ENCODE peak calls at places on chromosomes 6 and 20, in nine cellular contexts. E is lung, C is transverse colon, L is upper lobe of right lung, W is left lung, A is IMR-90, D is thyroid gland, K is cardiac muscle cell, I is A673. P is an unnamed sample.

GRCh38 chr6:100454571-100455229 is 10.0 kb downstream of the SIM1 start:
- DNase-seq in E (no peak), C (no peak), L (no peak), W (no peak), A (no peak), D (no peak), K (no peak), I (no peak), P (no peak)

GRCh38 chr6:33622456-33623431 is 1.6 kb downstream of the ITPR3 start:
- DNase-seq in E (peak; percentile 50), C (peak; percentile 59), L (peak; percentile 82), W (peak; percentile 61), A (no peak), D (peak; percentile 81), K (no peak), I (no peak), P (no peak)

GRCh38 chr6:55239099-55239498 is 64.8 kb downstream of the HCRTR2 start:
- DNase-seq in E (no peak), C (no peak), L (no peak), W (no peak), A (no peak), D (peak; percentile 62), K (peak; percentile 46), I (peak; percentile 23), P (no peak)

GRCh38 chr6:53103993-53104675 is 38.9 kb downstream of the FBXO9 start:
- DNase-seq in E (no peak), C (no peak), L (no peak), W (no peak), A (no peak), D (no peak), K (peak; percentile 15), I (peak; percentile 25), P (no peak)

GRCh38 chr6:156780962-156781705 is 4.0 kb downstream of the ARID1B start:
- DNase-seq in E (no peak), C (no peak), L (no peak), W (no peak), A (no peak), D (no peak), K (no peak), I (no peak), P (no peak)

GRCh38 chr6:42177514-42178364 is 4.6 kb downstream of the GUCA1A start:
- DNase-seq in E (no peak), C (no peak), L (no peak), W (no peak), A (no peak), D (no peak), K (no peak), I (no peak), P (no peak)

GRCh38 chr20:17541596-17541995 is 10.4 kb upstream of the BFSP1 start:
- DNase-seq in E (no peak), C (no peak), L (no peak), W (no peak), A (no peak), D (no peak), K (no peak), I (no peak), P (no peak)

GRCh38 chr20:50537546-50538201 is 27.5 kb downstream of the PTPN1 start:
- DNase-seq in E (no peak), C (no peak), L (no peak), W (no peak), A (no peak), D (peak; percentile 25), K (no peak), I (no peak), P (no peak)

GRCh38 chr6:147759088-147759487 is 250.6 kb downstream of the SAMD5 start:
- DNase-seq in E (no peak), C (no peak), L (no peak), W (no peak), A (peak; percentile 44), D (no peak), K (no peak), I (peak; percentile 27), P (no peak)

GRCh38 chr6:80434951-80435350 is 328.5 kb downstream of the BCKDHB start:
- DNase-seq in E (no peak), C (no peak), L (no peak), W (no peak), A (no peak), D (no peak), K (no peak), I (no peak), P (no peak)

GRCh38 chr6:144588674-144589325 is 303.7 kb downstream of the UTRN start:
- DNase-seq in E (no peak), C (no peak), L (no peak), W (no peak), A (no peak), D (no peak), K (peak; percentile 10), I (no peak), P (no peak)

GRCh38 chr6:132279592-132280139 is 121.6 kb downstream of the MOXD1 start:
- DNase-seq in E (peak; percentile 74), C (peak; percentile 77), L (peak; percentile 76), W (peak; percentile 69), A (peak; percentile 73), D (peak; percentile 55), K (peak; percentile 79), I (peak; percentile 83), P (peak; percentile 66)

GRCh38 chr6:129046526-129046925 is 163.6 kb downstream of the LAMA2 start:
- DNase-seq in E (no peak), C (no peak), L (no peak), W (no peak), A (no peak), D (no peak), K (no peak), I (peak; percentile 8), P (no peak)

GRCh38 chr20:44017905-44018683 is 103.4 kb downstream of the TOX2 start:
- DNase-seq in E (peak; percentile 85), C (peak; percentile 91), L (peak; percentile 80), W (peak; percentile 84), A (peak; percentile 93), D (peak; percentile 45), K (peak; percentile 72), I (peak; percentile 92), P (no peak)

GRCh38 chr20:45306431-45306982 is at the start of gene RBPJL:
- DNase-seq in E (no peak), C (no peak), L (no peak), W (no peak), A (no peak), D (no peak), K (peak; percentile 14), I (no peak), P (no peak)

GRCh38 chr6:32057966-32058365 is 19.8 kb downstream of the CYP21A2 start:
- DNase-seq in E (no peak), C (no peak), L (no peak), W (no peak), A (no peak), D (no peak), K (no peak), I (no peak), P (no peak)
- H3K27ac ChIP-seq in E (no peak overlapping the region), C (no peak overlapping the region), L (no peak overlapping the region), W (no peak overlapping the region), A (no peak overlapping the region), D (peak overlapping the region; percentile 13), K (no peak overlapping the region), I (no peak overlapping the region), P (peak overlapping the region; percentile 72)

GRCh38 chr20:24046905-24047304 is 58.3 kb upstream of the GGTLC1 start:
- DNase-seq in E (no peak), C (no peak), L (no peak), W (no peak), A (no peak), D (no peak), K (peak; percentile 25), I (no peak), P (no peak)

GRCh38 chr20:24039196-24039595 is 50.6 kb upstream of the GGTLC1 start:
- DNase-seq in E (no peak), C (no peak), L (no peak), W (no peak), A (no peak), D (no peak), K (no peak), I (no peak), P (no peak)

GRCh38 chr20:24045621-24046020 is 57.0 kb upstream of the GGTLC1 start:
- DNase-seq in E (no peak), C (no peak), L (no peak), W (no peak), A (no peak), D (no peak), K (no peak), I (peak; percentile 4), P (no peak)

GRCh38 chr20:24040896-24041459 is 52.4 kb upstream of the GGTLC1 start:
- DNase-seq in E (no peak), C (no peak), L (no peak), W (no peak), A (no peak), D (no peak), K (no peak), I (no peak), P (no peak)
- H3K4me1 ChIP-seq in E (peaks cover 1% of the 10 kb centered on the region), C (no peaks in the 10 kb centered on the region), L (no peaks in the 10 kb centered on the region), W (no peaks in the 10 kb centered on the region), A (no peaks in the 10 kb centered on the region), D (no peaks in the 10 kb centered on the region), K (no peaks in the 10 kb centered on the region), I (no peaks in the 10 kb centered on the region), P (no peaks in the 10 kb centered on the region)

GRCh38 chr20:1674361-1674760 is 16.8 kb upstream of the SIRPG start:
- DNase-seq in E (no peak), C (peak; percentile 46), L (no peak), W (no peak), A (no peak), D (no peak), K (no peak), I (no peak), P (no peak)
- H3K27ac ChIP-seq in E (no peak overlapping the region), C (no peak overlapping the region), L (no peak overlapping the region), W (no peak overlapping the region), A (no peak overlapping the region), D (no peak overlapping the region), K (no peak overlapping the region), I (no peak overlapping the region), P (no peak overlapping the region)

GRCh38 chr6:40442591-40442990 is 144.6 kb downstream of the LRFN2 start:
- DNase-seq in E (no peak), C (no peak), L (no peak), W (no peak), A (no peak), D (no peak), K (no peak), I (no peak), P (no peak)

GRCh38 chr6:40439401-40439800 is 147.8 kb downstream of the LRFN2 start:
- DNase-seq in E (no peak), C (no peak), L (no peak), W (no peak), A (no peak), D (no peak), K (no peak), I (peak; percentile 93), P (no peak)

GRCh38 chr6:40438556-40438955 is 148.6 kb downstream of the LRFN2 start:
- DNase-seq in E (no peak), C (no peak), L (no peak), W (no peak), A (no peak), D (no peak), K (no peak), I (no peak), P (no peak)

GRCh38 chr6:40440083-40440482 is 147.1 kb downstream of the LRFN2 start:
- DNase-seq in E (no peak), C (no peak), L (no peak), W (no peak), A (no peak), D (no peak), K (peak; percentile 9), I (peak; percentile 68), P (no peak)

DNA sequence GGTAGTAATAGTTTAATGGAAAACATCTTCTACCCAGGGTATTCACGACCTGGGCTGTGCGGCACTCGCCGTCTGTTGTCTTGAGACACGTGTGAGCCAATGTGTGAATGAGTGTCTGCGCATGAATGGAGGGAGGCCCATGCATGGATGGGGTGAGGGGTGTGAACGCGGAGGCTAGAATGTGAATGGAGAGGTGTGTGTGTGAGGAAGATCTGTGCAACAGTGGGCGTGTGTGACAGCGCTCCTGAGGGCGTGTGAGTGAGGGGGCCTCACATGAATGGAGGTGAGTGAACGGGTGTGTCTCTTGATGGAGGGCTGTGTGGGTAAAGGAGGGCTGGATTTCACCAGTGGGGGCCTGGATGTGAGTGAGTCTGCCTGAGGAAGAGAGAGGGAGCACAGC is 146.0 kb downstream of the LRFN2 start:
- DNase-seq in E (no peak), C (no peak), L (no peak), W (no peak), A (no peak), D (no peak), K (no peak), I (no peak), P (no peak)
- H3K4me1 ChIP-seq in E (no peaks in the 10 kb centered on the region), C (no peaks in the 10 kb centered on the region), L (no peaks in the 10 kb centered on the region), W (no peaks in the 10 kb centered on the region), A (no peaks in the 10 kb centered on the region), D (no peaks in the 10 kb centered on the region), K (no peaks in the 10 kb centered on the region), I (peaks cover 93% of the 10 kb centered on the region), P (no peaks in the 10 kb centered on the region)